ENCODE peak calls at places on chromosomes 6 and 20, in seven cellular contexts. H is right lobe of liver, B is lower leg skin, E is fibroblast of mammary gland, L is ovary, U is HCT116, D is cardiac fibroblast. X is an unnamed sample.

GRCh38 chr20:50762435-50763201 is 31.2 kb downstream of the PARD6B start:
- DNase-seq in D (peak; percentile 63), U (no peak), E (peak; percentile 63), L (peak; percentile 69), H (peak; percentile 88), B (peak; percentile 88), X (no peak)

GRCh38 chr6:43301081-43301870 is 3.2 kb downstream of the SLC22A7 start:
- DNase-seq in E (no peak), B (no peak), H (peak; percentile 46), L (no peak), U (no peak), D (no peak), X (no peak)

GRCh38 chr6:24692851-24693592 is 25.9 kb downstream of the C6orf62 start:
- DNase-seq in U (no peak), L (no peak), H (no peak), D (no peak), B (no peak), E (no peak), X (no peak)

GRCh38 chr6:149544646-149545257 is 1.1 kb downstream of the PPIL4 start:
- DNase-seq in U (no peak), D (no peak), E (no peak), H (no peak), B (no peak), L (no peak), X (no peak)

GRCh38 chr6:152461556-152461955 is 175.6 kb downstream of the SYNE1 start:
- DNase-seq in H (no peak), E (peak; percentile 32), D (no peak), B (no peak), L (no peak), U (no peak), X (no peak)

GRCh38 chr20:36775196-36775595 is 1.6 kb upstream of the DSN1 start:
- DNase-seq in B (no peak), D (no peak), H (no peak), E (no peak), L (no peak), U (no peak), X (no peak)

GRCh38 chr20:20549267-20549612 is 163.2 kb downstream of the RALGAPA2 start:
- DNase-seq in D (no peak), E (peak; percentile 30), H (no peak), B (no peak), L (no peak), U (no peak), X (no peak)

GRCh38 chr6:15822835-15823234 is 160.0 kb upstream of the DTNBP1 start:
- DNase-seq in B (no peak), E (no peak), L (no peak), H (no peak), D (no peak), U (no peak), X (no peak)

GRCh38 chr6:56510984-56511531 is 131.6 kb downstream of the DST start:
- DNase-seq in H (no peak), B (no peak), U (no peak), D (peak; percentile 87), E (no peak), L (no peak), X (no peak)

GRCh38 chr20:42775037-42775436 is 414.7 kb downstream of the PTPRT start:
- DNase-seq in U (no peak), E (no peak), B (no peak), L (no peak), H (no peak), D (no peak), X (no peak)

GRCh38 chr6:77173472-77174074 is 289.7 kb downstream of the HTR1B start:
- DNase-seq in E (peak; percentile 3), H (no peak), U (no peak), D (peak; percentile 18), B (no peak), L (no peak), X (no peak)

GRCh38 chr6:11606287-11606686 is 68.7 kb downstream of the TMEM170B start:
- DNase-seq in H (no peak), D (no peak), U (no peak), L (no peak), B (peak; percentile 81), E (no peak), X (no peak)

GRCh38 chr20:18390201-18390600 is 76.6 kb downstream of the DZANK1 start:
- DNase-seq in D (no peak), B (no peak), E (no peak), U (no peak), L (no peak), H (no peak), X (no peak)

GRCh38 chr6:17418281-17419188 is 25.1 kb downstream of the CAP2 start:
- DNase-seq in D (peak; percentile 78), U (no peak), L (no peak), B (no peak), H (no peak), E (peak; percentile 67), X (no peak)

GRCh38 chr6:74448850-74449249 is 752.8 kb downstream of the CD109 start:
- DNase-seq in B (no peak), D (no peak), E (no peak), H (no peak), U (no peak), L (no peak), X (no peak)

GRCh38 chr6:143396497-143397228 is 53.8 kb downstream of the ADAT2 start:
- DNase-seq in U (no peak), L (no peak), B (no peak), E (no peak), H (peak; percentile 29), D (peak; percentile 8), X (no peak)

GRCh38 chr6:88870728-88871330 is 92.6 kb downstream of the RNGTT start:
- DNase-seq in U (peak; percentile 29), E (peak; percentile 72), B (no peak), L (peak; percentile 22), H (no peak), D (peak; percentile 78), X (no peak)

GRCh38 chr6:159047896-159048685 is 3.3 kb upstream of the TAGAP start:
- DNase-seq in E (no peak), H (no peak), L (no peak), B (no peak), D (no peak), U (no peak), X (no peak)

DNA sequence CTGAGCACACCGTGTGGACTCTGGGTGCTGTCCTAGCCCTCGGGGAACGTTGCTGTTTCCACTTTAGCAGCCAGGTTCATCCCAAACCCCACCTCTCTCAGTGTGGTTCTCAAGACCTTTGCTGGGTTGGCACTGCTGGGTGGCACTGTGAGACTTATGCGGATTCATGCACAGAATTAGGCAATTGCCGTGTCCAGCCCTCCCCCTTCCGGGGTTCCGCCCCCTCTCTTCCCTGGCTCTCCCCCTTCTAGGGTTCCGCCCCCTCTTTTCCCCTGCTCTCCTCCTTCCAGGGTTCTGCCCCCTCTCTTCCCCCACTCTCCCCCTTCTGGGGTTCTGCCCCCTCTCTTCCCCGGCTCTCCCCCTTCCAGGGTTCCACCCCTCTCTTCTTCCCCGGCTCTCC is 39.8 kb upstream of the SLCO4A1 start:
- DNase-seq in H (peak; percentile 65), B (peak; percentile 94), L (peak; percentile 21), D (no peak), U (no peak), E (no peak), X (no peak)
- H3K4me3 ChIP-seq in H (no peak overlapping the region), B (no peak overlapping the region), L (no peak overlapping the region), D (no peak overlapping the region), U (no peak overlapping the region), E (no peak overlapping the region), X (no peak overlapping the region)

DNA sequence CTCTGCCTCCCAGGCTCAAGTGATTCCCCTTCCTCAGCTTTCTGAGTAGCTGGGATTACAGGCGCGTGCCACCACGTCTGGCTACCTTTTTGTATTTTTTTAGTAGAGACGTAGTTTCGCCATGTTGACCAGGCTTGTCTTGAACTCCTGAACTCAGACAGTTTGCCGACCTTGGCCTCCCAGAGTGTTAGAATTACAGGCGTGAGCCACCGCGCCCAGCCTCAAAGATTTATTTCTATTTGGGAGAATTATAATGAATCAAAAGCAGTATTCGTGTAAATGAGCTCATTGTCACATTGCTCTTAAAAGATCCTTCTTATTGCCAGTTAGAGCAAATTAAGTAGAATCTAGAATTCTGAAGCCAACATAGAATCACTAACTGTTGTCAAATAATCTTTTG is 9.4 kb upstream of the ZNF343 start:
- DNase-seq in U (no peak), B (no peak), D (no peak), E (no peak), L (no peak), H (no peak), X (no peak)
- TF ChIP-seq CTCF in U (no peak), B (no peak), D (no peak), E (no peak), L (no peak), H (no peak), X (no peak)

GRCh38 chr6:148406579-148407371 is 64.1 kb downstream of the SASH1 start:
- DNase-seq in U (no peak), B (no peak), H (no peak), D (no peak), L (no peak), E (no peak), X (no peak)
- H3K4me3 ChIP-seq in U (no peak overlapping the region), B (no peak overlapping the region), H (no peak overlapping the region), D (no peak overlapping the region), L (no peak overlapping the region), E (no peak overlapping the region), X (no peak overlapping the region)

DNA sequence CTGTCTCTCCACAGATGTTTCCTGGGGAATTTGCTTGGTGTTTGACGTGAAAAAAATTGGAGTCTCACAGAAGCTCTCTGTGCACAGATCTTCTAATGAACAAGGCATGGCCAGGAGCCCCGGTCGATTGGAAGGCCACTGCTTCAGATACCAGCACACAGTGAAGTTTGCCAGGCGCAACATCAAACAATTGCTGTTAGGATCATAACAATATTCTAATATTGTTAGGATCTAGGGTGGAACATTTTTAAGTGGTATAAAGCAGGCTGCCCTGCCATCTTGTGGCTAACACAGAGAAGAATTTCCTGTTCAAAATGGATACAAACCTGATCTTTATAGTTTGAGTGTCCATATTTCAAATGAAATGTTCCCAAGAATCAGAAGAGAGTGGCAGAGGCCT is 64.1 kb downstream of the C6orf118 start:
- DNase-seq in D (peak; percentile 63), E (peak; percentile 42), H (no peak), L (no peak), B (no peak), U (no peak), X (no peak)
- TF ChIP-seq CTCF in D (peak; percentile 42), E (peak; percentile 37), H (peak; percentile 20), L (no peak), B (no peak), U (peak; percentile 23), X (no peak)

GRCh38 chr6:108113557-108114519 is 39.3 kb upstream of the OSTM1 start:
- DNase-seq in H (no peak), B (no peak), E (peak; percentile 58), U (peak; percentile 35), L (no peak), D (peak; percentile 70), X (no peak)

GRCh38 chr6:108116424-108116780 is 41.9 kb upstream of the OSTM1 start:
- DNase-seq in H (no peak), D (no peak), L (no peak), U (no peak), E (no peak), B (no peak), X (no peak)

GRCh38 chr6:108116781-108117426 is 42.4 kb upstream of the OSTM1 start:
- DNase-seq in E (no peak), L (no peak), B (no peak), U (no peak), H (no peak), D (no peak), X (no peak)

GRCh38 chr6:108114861-108115597 is 40.5 kb upstream of the OSTM1 start:
- DNase-seq in U (no peak), H (peak; percentile 76), D (peak; percentile 81), E (peak; percentile 67), L (peak; percentile 52), B (peak; percentile 92), X (no peak)

GRCh38 chr6:108115598-108116058 is 41.1 kb upstream of the OSTM1 start:
- DNase-seq in U (peak; percentile 41), H (peak; percentile 63), B (no peak), L (no peak), D (peak; percentile 47), E (peak; percentile 39), X (no peak)
- H3K4me3 ChIP-seq in U (no peak overlapping the region), H (peak overlapping the region; percentile 50), B (no peak overlapping the region), L (no peak overlapping the region), D (no peak overlapping the region), E (no peak overlapping the region), X (no peak overlapping the region)

X was measured in HFF-Myc.